ENCODE peak calls at places on chromosomes 11 and 22, in nine cellular contexts. T is activated effector memory CD4-positive, alpha-beta T cell treated with anti-CD3 and anti-CD28 coated beads, Interleukin-2, amount 50 U/mL, for 16 hours; E is NCI-H1417; F is T follicular helper cell; D is BJ; V is cardiac muscle cell; X is posterior cingulate gyrus; Z is stimulated activated naive CD4-positive, alpha-beta T cell; L is PC-3. Q is an unnamed sample.

GRCh38 chr11:59173080-59173963 is 1.4 kb downstream of the DTX4 start:
- DNase-seq in T (no peak), E (peak), F (no peak), D (no peak), V (peak), X (peak), Z (no peak), L (no peak), Q (peak)

GRCh38 chr11:117171648-117172051 is 6.9 kb upstream of the SIDT2 start:
- DNase-seq in T (no peak), E (no peak), F (no peak), D (no peak), V (peak), X (no peak), Z (no peak), L (no peak), Q (no peak)

GRCh38 chr11:57249384-57250319 is 12.6 kb upstream of the APLNR start:
- DNase-seq in T (peak), E (peak), F (no peak), D (no peak), V (peak), X (peak), Z (no peak), L (peak), Q (peak)

GRCh38 chr11:111069076-111069475 is 176.4 kb upstream of the POU2AF2 start:
- DNase-seq in T (no peak), E (no peak), F (no peak), D (no peak), V (no peak), X (no peak), Z (no peak), L (peak), Q (peak)

GRCh38 chr22:41487037-41487963 is 18.4 kb downstream of the ACO2 start:
- DNase-seq in T (no peak), E (no peak), F (no peak), D (no peak), V (no peak), X (no peak), Z (no peak), L (no peak), Q (no peak)

GRCh38 chr11:47907499-47907898 is 59.3 kb upstream of the NUP160 start:
- DNase-seq in T (no peak), E (no peak), F (no peak), D (no peak), V (no peak), X (no peak), Z (no peak), L (no peak), Q (no peak)

GRCh38 chr11:73249858-73250773 is 22.0 kb upstream of the P2RY6 start:
- DNase-seq in T (peak), E (peak), F (no peak), D (no peak), V (no peak), X (peak), Z (no peak), L (no peak), Q (no peak)

GRCh38 chr11:96278039-96278897 is 64.7 kb downstream of the MAML2 start:
- DNase-seq in T (no peak), E (peak), F (no peak), D (no peak), V (no peak), X (no peak), Z (no peak), L (peak), Q (peak)

GRCh38 chr22:29126670-29127069 is 53.8 kb downstream of the KREMEN1 start:
- DNase-seq in T (no peak), E (no peak), F (no peak), D (no peak), V (no peak), X (no peak), Z (no peak), L (no peak), Q (no peak)

GRCh38 chr22:32836286-32836859 is 34.9 kb downstream of the TIMP3 start:
- DNase-seq in T (no peak), E (peak), F (no peak), D (no peak), V (no peak), X (no peak), Z (no peak), L (peak), Q (peak)

GRCh38 chr22:29265929-29266328 is 1.9 kb downstream of the RHBDD3 start:
- DNase-seq in T (peak), E (no peak), F (no peak), D (no peak), V (no peak), X (peak), Z (no peak), L (no peak), Q (no peak)